ENCODE peak calls at places on chromosomes 11 and 22, in seven cellular contexts. N is fibroblast of pulmonary artery; J is choroid plexus epithelial cell; M is HAP-1; L is cardiac fibroblast; H is effector memory CD4-positive, alpha-beta T cell; T is EH. D is an unnamed sample.

GRCh38 chr11:88538088-88538487 is 200.6 kb upstream of the CTSC start:
- DNase-seq in N (peak), J (peak), M (no peak), L (peak), H (no peak), T (peak), D (no peak)

GRCh38 chr22:27456696-27457503 is 344.7 kb downstream of the MN1 start:
- DNase-seq in N (peak), J (peak), M (no peak), L (peak), H (no peak), T (peak), D (no peak)

GRCh38 chr22:17729561-17729960 is 44.7 kb downstream of the BID start:
- DNase-seq in N (no peak), J (no peak), M (no peak), L (no peak), H (no peak), T (no peak), D (no peak)

GRCh38 chr22:38272373-38273134 is at the start of gene TMEM184B:
- DNase-seq in N (peak), J (peak), M (peak), L (peak), H (peak), T (peak), D (peak)

GRCh38 chr11:47399860-47400812 is 8.3 kb upstream of the SLC39A13 start:
- DNase-seq in N (no peak), J (no peak), M (peak), L (no peak), H (peak), T (no peak), D (peak)

GRCh38 chr11:955154-956049 is 29.7 kb downstream of the AP2A2 start:
- DNase-seq in N (no peak), J (no peak), M (no peak), L (no peak), H (no peak), T (no peak), D (no peak)

GRCh38 chr11:15629690-15630321 is 515.1 kb downstream of the INSC start:
- DNase-seq in N (peak), J (peak), M (peak), L (peak), H (no peak), T (no peak), D (no peak)

GRCh38 chr22:45224988-45225731 is 15.5 kb downstream of the KIAA0930 start:
- DNase-seq in N (no peak), J (no peak), M (no peak), L (no peak), H (no peak), T (no peak), D (no peak)

GRCh38 chr22:26709617-26710390 is 52.4 kb downstream of the MIAT start:
- DNase-seq in N (peak), J (peak), M (no peak), L (peak), H (no peak), T (peak), D (no peak)

GRCh38 chr11:5665746-5666395 is 19.0 kb downstream of the TRIM5 start:
- DNase-seq in N (no peak), J (peak), M (no peak), L (no peak), H (no peak), T (no peak), D (no peak)

GRCh38 chr11:34051349-34052035 is at the start of gene CAPRIN1:
- DNase-seq in N (peak), J (peak), M (peak), L (peak), H (peak), T (peak), D (peak)

GRCh38 chr11:46475926-46476545 is 84.5 kb upstream of the CHRM4 start:
- DNase-seq in N (no peak), J (no peak), M (no peak), L (no peak), H (no peak), T (no peak), D (no peak)

GRCh38 chr11:134371436-134372185 is 39.8 kb downstream of the GLB1L2 start:
- DNase-seq in N (no peak), J (no peak), M (no peak), L (no peak), H (no peak), T (no peak), D (no peak)

GRCh38 chr22:45290410-45290936 is 5.7 kb downstream of the UPK3A start:
- DNase-seq in N (peak), J (peak), M (peak), L (peak), H (no peak), T (peak), D (no peak)

GRCh38 chr11:44065851-44066731 is at the start of gene ACCS:
- DNase-seq in N (peak), J (peak), M (peak), L (peak), H (peak), T (peak), D (peak)

GRCh38 chr11:23423119-23423518 is 562.8 kb upstream of the CCDC179 start:
- DNase-seq in N (no peak), J (peak), M (no peak), L (no peak), H (no peak), T (peak), D (no peak)

GRCh38 chr22:36277482-36278291 is 24.8 kb downstream of the APOL1 start:
- DNase-seq in N (peak), J (peak), M (peak), L (peak), H (peak), T (peak), D (peak)

GRCh38 chr11:119764108-119764874 is 35.3 kb upstream of the NECTIN1 start:
- DNase-seq in N (no peak), J (peak), M (no peak), L (no peak), H (no peak), T (peak), D (no peak)

GRCh38 chr11:29119691-29120328 is 897.0 kb downstream of the KCNA4 start:
- DNase-seq in N (peak), J (peak), M (no peak), L (peak), H (no peak), T (peak), D (no peak)

GRCh38 chr11:104926771-104927470 is 28.7 kb upstream of the CASP12 start:
- DNase-seq in N (no peak), J (peak), M (no peak), L (no peak), H (no peak), T (no peak), D (no peak)

GRCh38 chr11:126816655-126817054 is 183.9 kb downstream of the KIRREL3 start:
- DNase-seq in N (no peak), J (no peak), M (no peak), L (peak), H (no peak), T (peak), D (no peak)

GRCh38 chr22:30327864-30328345 is 1.2 kb upstream of the TBC1D10A start:
- DNase-seq in N (no peak), J (no peak), M (no peak), L (no peak), H (no peak), T (no peak), D (no peak)

GRCh38 chr22:34800265-34800664 is 265.7 kb upstream of the ISX start:
- DNase-seq in N (no peak), J (peak), M (no peak), L (peak), H (no peak), T (peak), D (no peak)

GRCh38 chr11:112051768-112052167 is 22.0 kb downstream of the PIH1D2 start:
- DNase-seq in N (no peak), J (no peak), M (no peak), L (no peak), H (no peak), T (no peak), D (no peak)

GRCh38 chr11:120172054-120172881 is 34.4 kb upstream of the TRIM29 start:
- DNase-seq in N (peak), J (peak), M (peak), L (peak), H (no peak), T (peak), D (no peak)

GRCh38 chr11:121553806-121554205 is 101.0 kb upstream of the SORL1-AS1 start:
- DNase-seq in N (peak), J (peak), M (no peak), L (peak), H (no peak), T (no peak), D (no peak)

GRCh38 chr11:8765294-8765693 is 82.7 kb downstream of the RPL27A start:
- DNase-seq in N (peak), J (peak), M (no peak), L (peak), H (no peak), T (peak), D (no peak)

GRCh38 chr22:41731609-41732008 is 32.3 kb downstream of the MEI1 start:
- DNase-seq in N (no peak), J (no peak), M (no peak), L (no peak), H (no peak), T (no peak), D (no peak)

GRCh38 chr11:3056296-3057068 is 741 bp downstream of the CARS1 start:
- DNase-seq in N (no peak), J (no peak), M (peak), L (no peak), H (no peak), T (peak), D (peak)

GRCh38 chr22:46546466-46547178 is 9.2 kb upstream of the CELSR1 start:
- DNase-seq in N (peak), J (peak), M (no peak), L (peak), H (no peak), T (peak), D (no peak)

GRCh38 chr11:62217191-62217748 is 8.8 kb downstream of the SCGB2A1 start:
- DNase-seq in N (peak), J (peak), M (no peak), L (peak), H (no peak), T (peak), D (no peak)

D was measured in activated T-helper 1 cell treated with Interleukin-2 at 50 U/mL for 16 hours.